ENCODE peak calls at places on chromosomes 5 and 9, in seven cellular contexts. X is HCT116, L is HepG2, Y is K562, U is SK-N-SH, S is H1, A is GM12878. R is an unnamed sample. For H3K36me3, the result is how much of the 10 kb centered on the place peaks cover.

GRCh38 chr5:90590-91547 is 1.1 kb upstream of the PLEKHG4B start:
- DNase-seq in X (no peak), L (no peak), Y (no peak), U (no peak), S (no peak), A (no peak), R (no peak)

GRCh38 chr5:77358566-77359205 is 133.4 kb downstream of the WDR41 start:
- DNase-seq in X (no peak), L (no peak), Y (no peak), U (no peak), S (no peak), A (no peak), R (peak)

GRCh38 chr9:113656771-113657670 is 193.5 kb downstream of the RGS3 start:
- DNase-seq in X (no peak), L (peak), Y (no peak), U (no peak), S (no peak), A (no peak), R (no peak)

GRCh38 chr5:179276838-179277395 is 68.3 kb downstream of the ADAMTS2 start:
- DNase-seq in X (no peak), L (no peak), Y (peak), U (peak), S (no peak), A (no peak), R (no peak)

GRCh38 chr5:55570026-55570425 is 35.3 kb upstream of the PLPP1 start:
- DNase-seq in X (no peak), L (no peak), Y (no peak), U (no peak), S (no peak), A (no peak), R (peak)

GRCh38 chr9:123375725-123376132 is 19.7 kb downstream of the CRB2 start:
- DNase-seq in X (no peak), L (peak), Y (peak), U (no peak), S (no peak), A (no peak), R (no peak)

GRCh38 chr9:113581865-113582697 is 118.6 kb downstream of the RGS3 start:
- DNase-seq in X (no peak), L (no peak), Y (no peak), U (peak), S (no peak), A (peak), R (peak)

GRCh38 chr5:133322743-133323142 is 270.9 kb downstream of the HSPA4 start:
- DNase-seq in X (no peak), L (no peak), Y (no peak), U (no peak), S (no peak), A (no peak), R (peak)

GRCh38 chr9:113648586-113648985 is 185.1 kb downstream of the RGS3 start:
- DNase-seq in X (no peak), L (no peak), Y (no peak), U (no peak), S (no peak), A (no peak), R (no peak)

GRCh38 chr9:126534431-126535186 is 79.1 kb upstream of the LMX1B start:
- DNase-seq in X (no peak), L (no peak), Y (no peak), U (peak), S (no peak), A (no peak), R (no peak)

GRCh38 chr5:72005676-72006075 is 101.6 kb upstream of the MAP1B start:
- DNase-seq in X (no peak), L (no peak), Y (no peak), U (no peak), S (no peak), A (no peak), R (no peak)

GRCh38 chr5:127934791-127935256 is 148.7 kb upstream of the SLC12A2 start:
- DNase-seq in X (peak), L (peak), Y (no peak), U (no peak), S (no peak), A (no peak), R (peak)

GRCh38 chr5:96388186-96388585 is 44.9 kb downstream of the PCSK1 start:
- DNase-seq in X (no peak), L (no peak), Y (no peak), U (peak), S (no peak), A (no peak), R (peak)

GRCh38 chr5:56405116-56405515 is 172.0 kb upstream of the ANKRD55 start:
- DNase-seq in X (no peak), L (no peak), Y (no peak), U (no peak), S (no peak), A (no peak), R (no peak)

GRCh38 chr9:36137392-36138004 is 965 bp downstream of the GLIPR2 start:
- DNase-seq in X (no peak), L (no peak), Y (no peak), U (peak), S (no peak), A (no peak), R (peak)

GRCh38 chr9:73039253-73039915 is 86.5 kb upstream of the ALDH1A1 start:
- DNase-seq in X (no peak), L (no peak), Y (no peak), U (no peak), S (no peak), A (no peak), R (no peak)

GRCh38 chr9:98429613-98430012 is 174.2 kb upstream of the TBC1D2 start:
- DNase-seq in X (no peak), L (no peak), Y (no peak), U (no peak), S (no peak), A (no peak), R (peak)

GRCh38 chr5:1466631-1467265 is 21.5 kb upstream of the SLC6A3 start:
- DNase-seq in X (no peak), L (no peak), Y (no peak), U (no peak), S (no peak), A (no peak), R (no peak)

GRCh38 chr9:88577256-88577655 is 42.3 kb downstream of the NXNL2 start:
- DNase-seq in X (no peak), L (no peak), Y (no peak), U (no peak), S (no peak), A (no peak), R (no peak)

GRCh38 chr9:36764364-36765076 is 191.8 kb downstream of the MELK start:
- DNase-seq in X (no peak), L (no peak), Y (no peak), U (no peak), S (no peak), A (no peak), R (no peak)

GRCh38 chr5:17224858-17225436 is 7.5 kb downstream of the BASP1 start:
- DNase-seq in X (no peak), L (no peak), Y (no peak), U (no peak), S (no peak), A (peak), R (peak)

DNA sequence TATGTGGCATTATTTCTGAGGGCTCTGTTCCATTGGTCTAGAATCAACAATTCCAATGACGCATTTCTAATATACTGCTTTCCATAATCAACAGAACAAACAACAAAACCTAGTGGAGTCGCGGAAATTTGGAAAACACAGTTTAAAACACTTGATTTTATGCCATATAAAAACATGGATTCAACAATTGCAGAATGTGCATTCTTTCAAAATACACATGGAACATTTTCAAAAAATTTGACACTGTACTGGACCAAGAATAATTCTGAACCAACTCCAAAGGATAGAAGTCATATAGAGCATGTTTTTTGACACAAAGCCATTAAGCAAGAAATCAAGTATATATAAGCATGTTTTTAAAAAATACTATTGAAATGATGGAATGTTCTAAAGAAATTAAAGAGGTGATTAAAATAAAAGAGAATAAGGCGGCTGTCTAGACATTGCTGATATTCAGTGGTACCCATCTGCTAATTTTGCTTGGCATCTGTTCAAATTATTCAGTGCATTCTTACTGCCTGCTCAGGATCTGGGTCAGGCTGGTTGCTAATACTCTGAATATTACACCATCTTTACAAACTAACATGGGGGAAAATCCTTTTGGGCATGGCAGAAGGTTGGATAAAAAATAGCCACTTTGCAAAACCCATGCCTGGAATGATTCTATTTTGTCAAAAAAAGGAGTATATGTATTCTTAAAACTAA is 221.3 kb downstream of the NPR3 start:
- DNase-seq in X (no peak), L (no peak), Y (no peak), U (no peak), S (no peak), A (no peak), R (no peak)
- TF ChIP-seq RAD21 in X (no peak), L (no peak), Y (no peak), U (no peak), S (no peak), A (no peak), R (no peak)

GRCh38 chr9:12643686-12644085 is 49.5 kb upstream of the TYRP1 start:
- DNase-seq in X (no peak), L (no peak), Y (no peak), U (no peak), S (no peak), A (no peak), R (no peak)

GRCh38 chr9:12640021-12640587 is 53.1 kb upstream of the TYRP1 start:
- DNase-seq in X (peak), L (peak), Y (no peak), U (peak), S (no peak), A (no peak), R (peak)

DNA sequence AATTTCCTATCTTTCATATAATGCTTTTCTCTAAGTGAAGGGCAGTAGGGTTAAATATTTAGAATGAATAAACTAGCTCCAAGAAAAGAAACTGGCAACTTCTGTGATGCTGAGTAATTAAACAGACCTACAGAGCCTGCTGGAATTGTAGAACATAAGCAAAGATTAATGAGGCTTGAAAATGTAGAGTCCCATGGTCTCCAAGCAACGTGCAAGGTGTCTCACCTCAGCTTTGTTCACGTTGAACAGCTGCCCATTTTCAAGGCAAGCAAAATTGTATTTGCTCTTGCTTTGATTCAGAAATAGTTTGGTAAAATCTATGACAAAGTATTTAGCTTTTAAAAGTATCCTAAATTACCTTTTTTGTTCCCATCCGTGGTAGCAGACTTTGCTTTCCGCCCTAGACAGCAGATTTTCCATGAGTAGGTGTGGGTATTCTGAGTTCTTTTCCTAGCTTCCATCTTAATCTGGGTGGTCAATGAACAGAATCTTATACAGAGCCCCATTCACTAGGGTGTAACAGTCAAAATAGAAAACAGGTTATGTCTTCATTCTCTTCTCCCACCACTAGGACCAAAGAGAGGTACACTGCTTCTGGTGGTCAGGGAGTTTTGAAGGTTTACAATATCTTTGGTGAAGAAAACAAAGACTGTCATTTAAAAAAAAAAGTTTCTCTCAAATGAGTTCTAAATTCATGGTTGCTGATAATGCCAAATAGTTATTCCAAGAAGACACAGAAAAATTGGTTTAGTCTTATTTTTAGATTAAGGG is 52.1 kb upstream of the TYRP1 start:
- DNase-seq in X (no peak), L (no peak), Y (no peak), U (no peak), S (no peak), A (no peak), R (no peak)
- H3K36me3 ChIP-seq in X (under half), L (under half), Y (under half), U (under half), S (under half), A (under half), R (under half)

GRCh38 chr9:80143899-80144298 is 572.1 kb downstream of the TLE4 start:
- DNase-seq in X (no peak), L (no peak), Y (no peak), U (no peak), S (no peak), A (no peak), R (no peak)
- TF ChIP-seq RAD21 in X (no peak), L (no peak), Y (no peak), U (no peak), S (no peak), A (no peak), R (no peak)

GRCh38 chr9:128178806-128179431 is 12.5 kb downstream of the CIZ1 start:
- DNase-seq in X (no peak), L (no peak), Y (no peak), U (no peak), S (no peak), A (no peak), R (no peak)

GRCh38 chr9:128175743-128176142 is 15.6 kb downstream of the CIZ1 start:
- DNase-seq in X (no peak), L (no peak), Y (no peak), U (no peak), S (no peak), A (no peak), R (no peak)

GRCh38 chr9:128182872-128183528 is 8.4 kb downstream of the CIZ1 start:
- DNase-seq in X (no peak), L (no peak), Y (no peak), U (no peak), S (no peak), A (no peak), R (no peak)

GRCh38 chr9:128180001-128180400 is 11.4 kb downstream of the CIZ1 start:
- DNase-seq in X (no peak), L (no peak), Y (no peak), U (no peak), S (no peak), A (no peak), R (no peak)

DNA sequence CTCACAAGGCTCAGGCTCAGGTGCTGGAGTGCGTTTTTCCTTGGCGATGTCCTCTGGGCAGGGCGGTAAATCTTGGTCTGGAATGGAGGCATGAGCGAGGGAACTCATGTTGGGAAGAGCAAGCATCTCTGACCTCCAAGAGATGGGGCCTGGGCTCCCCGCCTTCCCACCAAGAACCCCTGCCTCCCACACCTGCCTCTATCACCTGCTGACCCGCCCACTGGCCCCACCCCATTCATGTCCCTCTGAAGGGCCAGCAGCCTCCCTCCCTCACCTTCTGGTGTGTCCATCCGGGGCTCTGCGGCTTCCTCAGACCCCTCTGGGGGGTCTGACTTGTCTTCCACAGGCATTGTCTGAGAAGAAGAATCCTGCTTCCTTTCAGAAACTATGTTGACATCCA is 10.9 kb downstream of the CIZ1 start:
- DNase-seq in X (no peak), L (no peak), Y (no peak), U (no peak), S (no peak), A (no peak), R (no peak)
- H3K36me3 ChIP-seq in X (under half), L (under half), Y (half or more), U (half or more), S (under half), A (under half), R (half or more)

GRCh38 chr9:31071606-31072286 is 1312.7 kb upstream of the ACO1 start:
- DNase-seq in X (no peak), L (no peak), Y (no peak), U (no peak), S (no peak), A (no peak), R (no peak)
- TF ChIP-seq RAD21 in X (no peak), L (no peak), Y (no peak), U (no peak), S (no peak), A (no peak), R (no peak)

GRCh38 chr5:154893381-154893780 is 35.0 kb downstream of the CNOT8 start:
- DNase-seq in X (no peak), L (no peak), Y (no peak), U (no peak), S (no peak), A (no peak), R (no peak)

GRCh38 chr5:154895606-154896561 is 37.5 kb downstream of the CNOT8 start:
- DNase-seq in X (no peak), L (no peak), Y (no peak), U (no peak), S (no peak), A (no peak), R (no peak)

GRCh38 chr5:154896562-154896919 is 38.1 kb downstream of the CNOT8 start:
- DNase-seq in X (no peak), L (no peak), Y (no peak), U (no peak), S (no peak), A (no peak), R (no peak)

GRCh38 chr5:154898210-154898609 is 39.8 kb downstream of the CNOT8 start:
- DNase-seq in X (no peak), L (no peak), Y (no peak), U (no peak), S (no peak), A (no peak), R (no peak)

DNA sequence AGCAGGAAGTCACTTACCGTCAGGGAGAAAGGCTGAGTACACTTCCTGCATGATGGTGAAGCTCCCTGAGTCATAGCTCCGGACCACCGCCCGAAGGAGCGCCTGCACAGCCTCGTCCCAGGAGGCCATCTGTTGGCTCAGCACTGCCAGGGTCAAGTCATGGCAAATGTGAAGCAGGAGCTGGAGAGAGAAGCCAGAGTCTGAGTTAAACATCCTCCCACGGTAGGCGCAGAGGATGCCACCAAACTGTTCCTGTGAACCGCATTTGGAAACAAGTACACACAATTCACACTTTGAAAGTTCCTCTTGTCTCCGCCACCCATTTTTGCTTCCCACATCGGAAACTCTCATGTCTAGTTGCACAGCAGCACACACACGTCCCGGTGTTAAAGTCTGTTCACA is 33.9 kb downstream of the CNOT8 start:
- DNase-seq in X (no peak), L (no peak), Y (no peak), U (no peak), S (no peak), A (no peak), R (no peak)
- H3K36me3 ChIP-seq in X (under half), L (under half), Y (half or more), U (half or more), S (under half), A (under half), R (under half)

GRCh38 chr9:89915187-89915586 is 310.4 kb downstream of the GADD45G start:
- DNase-seq in X (no peak), L (no peak), Y (no peak), U (no peak), S (no peak), A (no peak), R (no peak)

GRCh38 chr9:89917861-89918260 is 313.0 kb downstream of the GADD45G start:
- DNase-seq in X (no peak), L (no peak), Y (no peak), U (no peak), S (no peak), A (no peak), R (no peak)

GRCh38 chr9:89916001-89916635 is 311.3 kb downstream of the GADD45G start:
- DNase-seq in X (no peak), L (no peak), Y (no peak), U (no peak), S (no peak), A (no peak), R (no peak)

GRCh38 chr9:89911721-89912604 is 307.2 kb downstream of the GADD45G start:
- DNase-seq in X (no peak), L (no peak), Y (no peak), U (no peak), S (no peak), A (no peak), R (peak)

GRCh38 chr9:89912605-89912953 is 307.8 kb downstream of the GADD45G start:
- DNase-seq in X (no peak), L (no peak), Y (no peak), U (no peak), S (no peak), A (no peak), R (no peak)
- TF ChIP-seq RAD21 in X (no peak), L (no peak), Y (no peak), U (no peak), S (no peak), A (no peak), R (no peak)

DNA sequence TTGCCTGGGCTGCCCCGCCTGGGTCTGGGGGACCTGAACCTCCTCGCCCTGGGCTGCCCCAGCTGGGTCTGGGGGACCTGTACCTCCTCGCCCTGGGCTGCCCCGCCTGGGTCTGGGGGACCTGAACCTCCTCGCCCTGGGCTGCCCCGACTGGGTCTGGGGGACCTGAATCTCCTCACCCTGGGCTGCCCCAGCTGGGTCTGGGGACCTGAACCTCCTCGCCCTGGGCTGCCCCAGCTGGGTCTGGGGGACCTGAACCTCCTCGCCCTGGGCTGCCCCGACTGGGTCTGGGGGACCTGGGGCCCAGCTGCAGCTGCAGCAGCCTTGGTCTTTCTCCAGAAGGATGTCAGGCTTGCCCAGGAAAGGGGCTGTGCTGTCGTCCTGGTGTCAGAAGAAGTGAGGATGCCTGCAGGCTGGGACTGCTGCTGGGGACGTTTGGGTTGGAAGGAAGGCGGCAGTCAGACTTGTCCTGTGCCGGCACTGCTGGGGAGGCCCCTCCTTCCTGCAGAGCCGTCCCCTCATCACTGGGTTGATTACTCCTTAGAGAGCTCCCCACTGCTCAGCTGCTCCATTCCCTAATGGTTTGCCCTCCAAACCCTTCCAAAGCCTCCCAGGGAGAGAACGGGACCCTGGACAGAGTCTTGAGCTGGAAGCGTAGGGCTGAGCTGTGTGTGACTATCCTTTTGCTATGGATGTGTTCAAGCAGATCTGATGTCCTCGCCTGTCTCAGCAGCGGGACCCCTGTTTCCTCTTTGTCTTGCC is 8.7 kb upstream of the AJM1 start:
- DNase-seq in X (no peak), L (no peak), Y (no peak), U (no peak), S (no peak), A (no peak), R (no peak)
- H3K36me3 ChIP-seq in X (under half), L (under half), Y (half or more), U (under half), S (under half), A (under half), R (under half)

GRCh38 chr5:172872997-172873491 is 39.0 kb downstream of the ERGIC1 start:
- DNase-seq in X (no peak), L (no peak), Y (no peak), U (no peak), S (no peak), A (no peak), R (peak)
- TF ChIP-seq RAD21 in X (no peak), L (no peak), Y (no peak), U (no peak), S (no peak), A (no peak), R (no peak)

R was measured in IMR-90.